ENCODE peak calls at places on chromosome 5, in five cellular contexts. I is HepG2, U is A549, T is K562, D is GM12878. K is an unnamed sample.

GRCh38 chr5:132365213-132365612 is 4.3 kb upstream of the SLC22A5 start:
- DNase-seq in I (peak; percentile 54), U (peak; percentile 65), T (peak; percentile 56), D (no peak), K (no peak)

GRCh38 chr5:57185301-57185700 is 11.4 kb downstream of the GPBP1 start:
- DNase-seq in I (no peak), U (no peak), T (no peak), D (no peak), K (no peak)

GRCh38 chr5:96967400-96967799 is 31.5 kb downstream of the LNPEP start:
- DNase-seq in I (no peak), U (no peak), T (no peak), D (no peak), K (no peak)

GRCh38 chr5:120512068-120512467 is 48.0 kb downstream of the PRR16 start:
- DNase-seq in I (no peak), U (no peak), T (no peak), D (no peak), K (peak; percentile 47)

GRCh38 chr5:136081192-136081591 is 51.5 kb upstream of the SMAD5 start:
- DNase-seq in I (no peak), U (no peak), T (no peak), D (no peak), K (no peak)

GRCh38 chr5:148687427-148687826 is 33.1 kb upstream of the HTR4 start:
- DNase-seq in I (peak; percentile 57), U (no peak), T (peak; percentile 72), D (no peak), K (peak; percentile 23)

GRCh38 chr5:3309538-3309937 is 286.1 kb upstream of the IRX1 start:
- DNase-seq in I (no peak), U (no peak), T (no peak), D (no peak), K (no peak)

GRCh38 chr5:166561759-166562158 is 1729.7 kb upstream of the WWC1 start:
- DNase-seq in I (no peak), U (no peak), T (no peak), D (no peak), K (no peak)

GRCh38 chr5:170184007-170184687 is 48.6 kb upstream of the C5orf58 start:
- DNase-seq in I (peak; percentile 49), U (peak; percentile 62), T (peak; percentile 66), D (no peak), K (peak; percentile 43)

GRCh38 chr5:169767938-169768337 is 130.9 kb downstream of the DOCK2 start:
- DNase-seq in I (no peak), U (no peak), T (peak; percentile 41), D (no peak), K (no peak)

GRCh38 chr5:179357036-179357435 is 11.8 kb upstream of the ADAMTS2 start:
- DNase-seq in I (no peak), U (no peak), T (no peak), D (no peak), K (no peak)

GRCh38 chr5:40648150-40648549 is 31.6 kb upstream of the PTGER4 start:
- DNase-seq in I (no peak), U (no peak), T (no peak), D (no peak), K (no peak)

GRCh38 chr5:88883566-88884434 is 816 bp upstream of the MEF2C start:
- DNase-seq in I (no peak), U (no peak), T (peak; percentile 47), D (no peak), K (peak; percentile 77)

GRCh38 chr5:74943905-74944304 is 77.7 kb upstream of the FAM169A start:
- DNase-seq in I (no peak), U (no peak), T (no peak), D (no peak), K (no peak)

GRCh38 chr5:14872070-14872989 is 752 bp upstream of the ANKH start:
- DNase-seq in I (peak; percentile 53), U (peak; percentile 21), T (peak; percentile 50), D (no peak), K (peak; percentile 68)

GRCh38 chr5:143806568-143806967 is 5.4 kb upstream of the HMHB1 start:
- DNase-seq in I (no peak), U (no peak), T (no peak), D (peak; percentile 60), K (no peak)

GRCh38 chr5:14525397-14525796 is 56.2 kb upstream of the OTULINL start:
- DNase-seq in I (no peak), U (no peak), T (no peak), D (no peak), K (no peak)

GRCh38 chr5:150101019-150101418 is 14.7 kb upstream of the CSF1R start:
- DNase-seq in I (no peak), U (no peak), T (no peak), D (no peak), K (peak; percentile 40)

GRCh38 chr5:74173665-74174064 is 466.9 kb downstream of the ENC1 start:
- DNase-seq in I (peak; percentile 12), U (no peak), T (no peak), D (no peak), K (no peak)

GRCh38 chr5:141832131-141832530 is 46.1 kb downstream of the PCDH1 start:
- DNase-seq in I (no peak), U (no peak), T (no peak), D (no peak), K (no peak)

GRCh38 chr5:62592558-62592957 is 13.9 kb downstream of the LRRC70 start:
- DNase-seq in I (no peak), U (no peak), T (no peak), D (no peak), K (no peak)

GRCh38 chr5:154757647-154758406 is 2.6 kb downstream of the LARP1 start:
- DNase-seq in I (no peak), U (no peak), T (no peak), D (no peak), K (no peak)

GRCh38 chr5:124889522-124889828 is 143.0 kb upstream of the ZNF608 start:
- DNase-seq in I (no peak), U (no peak), T (no peak), D (no peak), K (no peak)

GRCh38 chr5:124887223-124887622 is 140.8 kb upstream of the ZNF608 start:
- DNase-seq in I (no peak), U (no peak), T (no peak), D (no peak), K (no peak)

GRCh38 chr5:124889850-124890249 is 143.4 kb upstream of the ZNF608 start:
- DNase-seq in I (no peak), U (no peak), T (no peak), D (no peak), K (no peak)

GRCh38 chr5:124888622-124889521 is 142.4 kb upstream of the ZNF608 start:
- DNase-seq in I (no peak), U (no peak), T (no peak), D (no peak), K (no peak)

DNA sequence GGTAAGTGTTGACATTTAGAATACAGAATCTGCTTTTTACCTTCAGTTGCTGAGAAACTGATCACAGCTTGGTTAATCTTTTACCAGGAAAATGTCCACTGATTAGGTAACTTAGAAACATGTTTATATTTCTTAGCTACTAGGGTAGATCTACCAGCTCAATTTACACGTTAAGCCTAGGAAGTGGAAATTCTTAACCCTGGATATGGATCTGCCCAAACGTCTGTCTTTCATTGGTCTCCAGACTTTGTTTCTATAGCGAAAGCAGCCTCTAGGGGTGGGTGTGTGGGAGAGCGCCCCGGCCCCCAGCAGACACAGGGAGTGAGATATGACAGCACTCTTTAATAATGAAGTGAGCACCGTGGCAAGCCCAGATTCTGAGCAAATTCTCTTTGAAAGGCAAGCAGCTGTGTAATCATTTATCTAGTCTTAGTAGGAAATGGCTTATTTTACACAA is 141.6 kb upstream of the ZNF608 start:
- DNase-seq in I (peak; percentile 53), U (peak; percentile 27), T (no peak), D (no peak), K (no peak)
- TF ChIP-seq KDM1A in I (no peak), U (no peak), T (no peak), D (no peak), K (no peak)

DNA sequence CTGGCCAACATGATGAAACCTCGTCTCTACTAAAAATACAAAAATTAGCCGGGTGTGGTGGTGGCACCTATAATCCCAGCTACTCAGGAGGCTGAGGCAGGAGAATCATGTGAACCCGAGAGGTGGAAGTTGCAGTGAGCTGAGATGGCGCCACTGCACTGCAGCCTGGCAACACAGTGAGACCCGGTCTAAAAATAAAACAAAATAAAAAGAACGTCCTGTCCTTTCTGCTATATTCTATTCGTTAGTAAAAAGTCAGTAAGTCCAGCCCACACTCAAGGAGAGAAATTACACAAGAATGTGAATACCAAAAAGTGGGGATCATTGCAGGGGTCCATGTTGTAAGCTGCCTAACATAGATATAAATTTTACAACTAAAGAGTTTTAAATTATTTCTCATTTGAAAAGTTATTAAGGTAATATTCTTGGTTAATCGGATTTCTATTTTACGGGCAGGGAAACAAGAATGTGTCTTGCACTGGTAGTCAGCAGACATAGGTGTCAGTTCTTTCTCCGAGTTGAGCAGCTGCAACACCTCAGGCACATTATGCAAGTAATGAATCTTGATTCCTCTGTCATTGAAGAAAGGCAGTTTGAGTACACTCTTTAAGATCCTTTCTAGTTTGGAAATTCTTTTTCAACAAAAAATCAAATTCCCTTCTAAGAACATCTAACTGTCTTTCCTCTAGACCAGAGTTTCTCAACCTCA is 24.5 kb downstream of the NMUR2 start:
- DNase-seq in I (no peak), U (no peak), T (no peak), D (no peak), K (no peak)
- TF ChIP-seq KDM1A in I (no peak), U (no peak), T (no peak), D (no peak), K (no peak)

GRCh38 chr5:124670672-124671592 is 75.5 kb downstream of the ZNF608 start:
- DNase-seq in I (no peak), U (no peak), T (no peak), D (no peak), K (no peak)

GRCh38 chr5:124665625-124666024 is 80.8 kb downstream of the ZNF608 start:
- DNase-seq in I (no peak), U (no peak), T (no peak), D (no peak), K (no peak)

GRCh38 chr5:124669300-124669648 is 77.2 kb downstream of the ZNF608 start:
- DNase-seq in I (no peak), U (no peak), T (no peak), D (no peak), K (no peak)

GRCh38 chr5:124668353-124669299 is 77.8 kb downstream of the ZNF608 start:
- DNase-seq in I (no peak), U (no peak), T (no peak), D (no peak), K (no peak)

GRCh38 chr5:124669956-124670671 is 76.3 kb downstream of the ZNF608 start:
- DNase-seq in I (no peak), U (no peak), T (no peak), D (no peak), K (no peak)
- TF ChIP-seq KDM1A in I (no peak), U (no peak), T (no peak), D (no peak), K (no peak)

GRCh38 chr5:43386960-43387362 is 25.2 kb downstream of the CCL28 start:
- DNase-seq in I (no peak), U (no peak), T (no peak), D (peak; percentile 20), K (no peak)

DNA sequence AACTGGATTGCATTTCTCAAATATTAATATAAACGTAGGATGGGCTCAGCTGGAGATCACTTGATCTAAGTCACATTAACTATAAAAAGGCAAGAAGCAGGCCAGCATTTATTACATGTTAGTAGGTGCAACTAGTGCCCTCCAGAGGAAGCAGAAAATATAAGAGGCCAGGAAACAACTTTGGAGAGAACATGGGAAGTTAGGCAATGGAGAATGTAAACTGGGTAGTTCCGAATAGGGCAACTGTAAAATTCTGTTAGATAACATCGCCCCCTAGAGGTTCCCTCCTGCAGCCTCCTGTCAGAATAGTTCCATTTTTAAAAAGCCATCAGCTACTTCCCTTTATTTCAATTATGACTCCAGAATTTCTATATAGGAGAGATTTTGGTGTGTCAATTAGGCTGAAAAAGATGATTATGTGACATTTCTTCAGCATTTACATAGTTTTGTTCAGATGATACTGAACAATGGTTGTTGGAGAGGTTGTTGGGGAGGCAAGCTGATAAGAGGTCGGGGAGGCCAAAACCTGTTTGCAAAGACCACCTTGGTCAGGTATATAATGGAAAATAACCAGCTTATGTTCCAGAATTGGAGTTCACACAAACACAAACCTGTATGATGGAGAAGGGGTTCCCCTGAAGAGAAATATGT is 22.4 kb downstream of the CCL28 start:
- DNase-seq in I (peak; percentile 87), U (peak; percentile 79), T (peak; percentile 77), D (peak; percentile 40), K (peak; percentile 50)
- TF ChIP-seq KDM1A in I (no peak), U (no peak), T (no peak), D (no peak), K (no peak)

K was measured in H1.